ENCODE peak calls at places on chromosomes 2 and 18, in seven cellular contexts. One of them, this sample, is unnamed.
A peak's percentile ranks its signal among the peaks of the same experiment; 100 is the strongest.

GRCh38 chr2:164538250-164538866 is 82.9 kb downstream of the GRB14 start:
- DNase-seq in uterus: no peak
- DNase-seq in body of pancreas: peak; percentile 30
- DNase-seq in gastrocnemius medialis: no peak
- DNase-seq in tibial nerve: no peak
- DNase-seq in mesenchymal stem cell: peak; percentile 51
- DNase-seq in A549: peak; percentile 52
- DNase-seq in this sample: no peak

GRCh38 chr2:190407662-190408537 is at the start of gene MFSD6:
- DNase-seq in uterus: peak; percentile 52
- DNase-seq in body of pancreas: peak; percentile 76
- DNase-seq in gastrocnemius medialis: no peak
- DNase-seq in tibial nerve: peak; percentile 10
- DNase-seq in mesenchymal stem cell: no peak
- DNase-seq in A549: peak; percentile 45
- DNase-seq in this sample: peak; percentile 88

GRCh38 chr2:25042321-25043240 is 705 bp downstream of the EFR3B start:
- DNase-seq in uterus: no peak
- DNase-seq in body of pancreas: peak; percentile 48
- DNase-seq in gastrocnemius medialis: no peak
- DNase-seq in tibial nerve: no peak
- DNase-seq in mesenchymal stem cell: peak; percentile 59
- DNase-seq in A549: peak; percentile 32
- DNase-seq in this sample: peak; percentile 49

GRCh38 chr2:88831792-88832248 is 140.3 kb downstream of the RPIA start:
- DNase-seq in uterus: no peak
- DNase-seq in body of pancreas: peak; percentile 62
- DNase-seq in gastrocnemius medialis: no peak
- DNase-seq in tibial nerve: peak; percentile 33
- DNase-seq in mesenchymal stem cell: no peak
- DNase-seq in A549: peak; percentile 66
- DNase-seq in this sample: peak; percentile 11

GRCh38 chr2:32357545-32358482 is 991 bp downstream of the BIRC6 start:
- DNase-seq in uterus: peak; percentile 39
- DNase-seq in body of pancreas: peak; percentile 55
- DNase-seq in gastrocnemius medialis: peak; percentile 36
- DNase-seq in tibial nerve: peak; percentile 7
- DNase-seq in mesenchymal stem cell: peak; percentile 61
- DNase-seq in A549: peak; percentile 56
- DNase-seq in this sample: peak; percentile 29

GRCh38 chr18:68960355-68960754 is 162.5 kb downstream of the CCDC102B start:
- DNase-seq in uterus: no peak
- DNase-seq in body of pancreas: no peak
- DNase-seq in gastrocnemius medialis: no peak
- DNase-seq in tibial nerve: no peak
- DNase-seq in mesenchymal stem cell: no peak
- DNase-seq in A549: no peak
- DNase-seq in this sample: no peak

GRCh38 chr2:104976603-104977120 is 61.2 kb upstream of the MRPS9 start:
- DNase-seq in uterus: no peak
- DNase-seq in body of pancreas: no peak
- DNase-seq in gastrocnemius medialis: no peak
- DNase-seq in tibial nerve: no peak
- DNase-seq in mesenchymal stem cell: no peak
- DNase-seq in A549: peak; percentile 15
- DNase-seq in this sample: no peak

GRCh38 chr2:2769481-2770431 is 438.7 kb upstream of the MYT1L start:
- DNase-seq in uterus: no peak
- DNase-seq in body of pancreas: peak; percentile 13
- DNase-seq in gastrocnemius medialis: peak; percentile 95
- DNase-seq in tibial nerve: no peak
- DNase-seq in mesenchymal stem cell: no peak
- DNase-seq in A549: peak; percentile 4
- DNase-seq in this sample: peak; percentile 15

GRCh38 chr2:39266906-39267434 is 23.2 kb upstream of the CDKL4 start:
- DNase-seq in uterus: no peak
- DNase-seq in body of pancreas: no peak
- DNase-seq in gastrocnemius medialis: no peak
- DNase-seq in tibial nerve: no peak
- DNase-seq in mesenchymal stem cell: no peak
- DNase-seq in A549: no peak
- DNase-seq in this sample: no peak

GRCh38 chr2:96333708-96334107 is 1.9 kb upstream of the NCAPH start:
- DNase-seq in uterus: no peak
- DNase-seq in body of pancreas: no peak
- DNase-seq in gastrocnemius medialis: no peak
- DNase-seq in tibial nerve: no peak
- DNase-seq in mesenchymal stem cell: no peak
- DNase-seq in A549: no peak
- DNase-seq in this sample: no peak

GRCh38 chr2:34936089-34936488 is 1337.0 kb upstream of the FAM98A start:
- DNase-seq in uterus: no peak
- DNase-seq in body of pancreas: peak; percentile 4
- DNase-seq in gastrocnemius medialis: no peak
- DNase-seq in tibial nerve: no peak
- DNase-seq in mesenchymal stem cell: no peak
- DNase-seq in A549: no peak
- DNase-seq in this sample: no peak

GRCh38 chr2:60496475-60496874 is 57.0 kb downstream of the BCL11A start:
- DNase-seq in uterus: no peak
- DNase-seq in body of pancreas: no peak
- DNase-seq in gastrocnemius medialis: no peak
- DNase-seq in tibial nerve: no peak
- DNase-seq in mesenchymal stem cell: no peak
- DNase-seq in A549: no peak
- DNase-seq in this sample: no peak

GRCh38 chr2:60358471-60358870 is 195.0 kb downstream of the BCL11A start:
- DNase-seq in uterus: no peak
- DNase-seq in body of pancreas: no peak
- DNase-seq in gastrocnemius medialis: no peak
- DNase-seq in tibial nerve: no peak
- DNase-seq in mesenchymal stem cell: no peak
- DNase-seq in A549: no peak
- DNase-seq in this sample: no peak

GRCh38 chr2:203149194-203149593 is 89.6 kb upstream of the CYP20A1 start:
- DNase-seq in uterus: no peak
- DNase-seq in body of pancreas: no peak
- DNase-seq in gastrocnemius medialis: no peak
- DNase-seq in tibial nerve: no peak
- DNase-seq in mesenchymal stem cell: no peak
- DNase-seq in A549: no peak
- DNase-seq in this sample: no peak

GRCh38 chr2:139359818-139360217 is 579.6 kb upstream of the NXPH2 start:
- DNase-seq in uterus: no peak
- DNase-seq in body of pancreas: no peak
- DNase-seq in gastrocnemius medialis: no peak
- DNase-seq in tibial nerve: no peak
- DNase-seq in mesenchymal stem cell: no peak
- DNase-seq in A549: no peak
- DNase-seq in this sample: no peak

GRCh38 chr18:80010551-80010906 is 22.2 kb upstream of the TXNL4A start:
- DNase-seq in uterus: no peak
- DNase-seq in body of pancreas: no peak
- DNase-seq in gastrocnemius medialis: no peak
- DNase-seq in tibial nerve: no peak
- DNase-seq in mesenchymal stem cell: no peak
- DNase-seq in A549: no peak
- DNase-seq in this sample: no peak

GRCh38 chr2:5587726-5588125 is 104.5 kb upstream of the SOX11 start:
- DNase-seq in uterus: no peak
- DNase-seq in body of pancreas: no peak
- DNase-seq in gastrocnemius medialis: no peak
- DNase-seq in tibial nerve: no peak
- DNase-seq in mesenchymal stem cell: no peak
- DNase-seq in A549: no peak
- DNase-seq in this sample: no peak

GRCh38 chr2:204060896-204061640 is 124.5 kb downstream of the ICOS start:
- DNase-seq in uterus: no peak
- DNase-seq in body of pancreas: no peak
- DNase-seq in gastrocnemius medialis: no peak
- DNase-seq in tibial nerve: no peak
- DNase-seq in mesenchymal stem cell: no peak
- DNase-seq in A549: no peak
- DNase-seq in this sample: no peak

GRCh38 chr18:55013086-55013485 is 53.8 kb upstream of the CCDC68 start:
- DNase-seq in uterus: no peak
- DNase-seq in body of pancreas: no peak
- DNase-seq in gastrocnemius medialis: no peak
- DNase-seq in tibial nerve: no peak
- DNase-seq in mesenchymal stem cell: no peak
- DNase-seq in A549: no peak
- DNase-seq in this sample: no peak

GRCh38 chr2:150274108-150274507 is 213.4 kb downstream of the RND3 start:
- DNase-seq in uterus: no peak
- DNase-seq in body of pancreas: no peak
- DNase-seq in gastrocnemius medialis: no peak
- DNase-seq in tibial nerve: no peak
- DNase-seq in mesenchymal stem cell: peak; percentile 53
- DNase-seq in A549: no peak
- DNase-seq in this sample: no peak

GRCh38 chr2:193566276-193566675 is 1371.5 kb upstream of the TMEFF2 start:
- DNase-seq in uterus: no peak
- DNase-seq in body of pancreas: no peak
- DNase-seq in gastrocnemius medialis: no peak
- DNase-seq in tibial nerve: no peak
- DNase-seq in mesenchymal stem cell: peak; percentile 33
- DNase-seq in A549: no peak
- DNase-seq in this sample: no peak

GRCh38 chr2:227058888-227059399 is 105.1 kb downstream of the COL4A4 start:
- DNase-seq in uterus: no peak
- DNase-seq in body of pancreas: peak; percentile 80
- DNase-seq in gastrocnemius medialis: no peak
- DNase-seq in tibial nerve: no peak
- DNase-seq in mesenchymal stem cell: no peak
- DNase-seq in A549: no peak
- DNase-seq in this sample: no peak

GRCh38 chr2:61946661-61947060 is 41.2 kb downstream of the COMMD1 start:
- DNase-seq in uterus: no peak
- DNase-seq in body of pancreas: no peak
- DNase-seq in gastrocnemius medialis: no peak
- DNase-seq in tibial nerve: no peak
- DNase-seq in mesenchymal stem cell: no peak
- DNase-seq in A549: no peak
- DNase-seq in this sample: no peak

GRCh38 chr2:61950571-61951315 is 45.3 kb downstream of the COMMD1 start:
- DNase-seq in uterus: no peak
- DNase-seq in body of pancreas: no peak
- DNase-seq in gastrocnemius medialis: no peak
- DNase-seq in tibial nerve: no peak
- DNase-seq in mesenchymal stem cell: no peak
- DNase-seq in A549: no peak
- DNase-seq in this sample: no peak

GRCh38 chr2:61950133-61950560 is 44.7 kb downstream of the COMMD1 start:
- DNase-seq in uterus: no peak
- DNase-seq in body of pancreas: no peak
- DNase-seq in gastrocnemius medialis: no peak
- DNase-seq in tibial nerve: no peak
- DNase-seq in mesenchymal stem cell: peak; percentile 40
- DNase-seq in A549: no peak
- DNase-seq in this sample: no peak

GRCh38 chr2:61949458-61950107 is 44.1 kb downstream of the COMMD1 start:
- DNase-seq in uterus: no peak
- DNase-seq in body of pancreas: peak; percentile 10
- DNase-seq in gastrocnemius medialis: no peak
- DNase-seq in tibial nerve: no peak
- DNase-seq in mesenchymal stem cell: no peak
- DNase-seq in A549: no peak
- DNase-seq in this sample: no peak

GRCh38 chr2:61948661-61949457 is 43.4 kb downstream of the COMMD1 start:
- DNase-seq in uterus: no peak
- DNase-seq in body of pancreas: no peak
- DNase-seq in gastrocnemius medialis: no peak
- DNase-seq in tibial nerve: no peak
- DNase-seq in mesenchymal stem cell: no peak
- DNase-seq in A549: no peak
- DNase-seq in this sample: no peak
- H3K27ac ChIP-seq in uterus: no peak overlapping the region
- H3K27ac ChIP-seq in body of pancreas: peak overlapping the region; percentile 2
- H3K27ac ChIP-seq in gastrocnemius medialis: no peak overlapping the region
- H3K27ac ChIP-seq in tibial nerve: no peak overlapping the region
- H3K27ac ChIP-seq in mesenchymal stem cell: no peak overlapping the region
- H3K27ac ChIP-seq in A549: peak overlapping the region; percentile 28
- H3K27ac ChIP-seq in this sample: peak overlapping the region; percentile 14

GRCh38 chr2:236180501-236180816 is 12.3 kb upstream of the GBX2 start:
- DNase-seq in uterus: no peak
- DNase-seq in body of pancreas: no peak
- DNase-seq in gastrocnemius medialis: no peak
- DNase-seq in tibial nerve: no peak
- DNase-seq in mesenchymal stem cell: no peak
- DNase-seq in A549: no peak
- DNase-seq in this sample: no peak
- H3K27ac ChIP-seq in uterus: no peak overlapping the region
- H3K27ac ChIP-seq in body of pancreas: no peak overlapping the region
- H3K27ac ChIP-seq in gastrocnemius medialis: no peak overlapping the region
- H3K27ac ChIP-seq in tibial nerve: no peak overlapping the region
- H3K27ac ChIP-seq in mesenchymal stem cell: peak overlapping the region; percentile 67
- H3K27ac ChIP-seq in A549: peak overlapping the region; percentile 86
- H3K27ac ChIP-seq in this sample: no peak overlapping the region

DNA sequence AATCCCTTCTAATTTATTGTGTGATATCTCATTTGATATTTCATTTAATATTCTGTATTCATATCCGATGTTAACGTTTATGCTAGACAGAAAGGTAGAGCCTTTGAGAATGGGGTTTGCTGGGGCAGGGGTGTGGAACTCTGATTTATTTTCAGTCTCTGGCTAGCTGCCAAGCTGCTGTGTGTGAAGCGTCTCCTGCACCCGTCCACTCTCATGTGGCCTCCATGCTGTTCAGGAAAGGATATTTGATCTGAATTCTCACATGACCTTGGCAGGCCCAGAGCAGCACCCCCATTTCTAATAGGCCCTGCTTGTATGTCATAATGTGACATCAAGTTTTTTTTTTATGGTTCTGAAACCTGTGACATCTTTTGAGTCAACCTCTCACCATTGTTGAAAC is 1.6 kb downstream of the IL1R1 start:
- DNase-seq in uterus: no peak
- DNase-seq in body of pancreas: peak; percentile 40
- DNase-seq in gastrocnemius medialis: no peak
- DNase-seq in tibial nerve: no peak
- DNase-seq in mesenchymal stem cell: peak; percentile 41
- DNase-seq in A549: no peak
- DNase-seq in this sample: no peak
- H3K27ac ChIP-seq in uterus: no peak overlapping the region
- H3K27ac ChIP-seq in body of pancreas: peak overlapping the region; percentile 93
- H3K27ac ChIP-seq in gastrocnemius medialis: peak overlapping the region; percentile 94
- H3K27ac ChIP-seq in tibial nerve: peak overlapping the region; percentile 72
- H3K27ac ChIP-seq in mesenchymal stem cell: no peak overlapping the region
- H3K27ac ChIP-seq in A549: no peak overlapping the region
- H3K27ac ChIP-seq in this sample: no peak overlapping the region

DNA sequence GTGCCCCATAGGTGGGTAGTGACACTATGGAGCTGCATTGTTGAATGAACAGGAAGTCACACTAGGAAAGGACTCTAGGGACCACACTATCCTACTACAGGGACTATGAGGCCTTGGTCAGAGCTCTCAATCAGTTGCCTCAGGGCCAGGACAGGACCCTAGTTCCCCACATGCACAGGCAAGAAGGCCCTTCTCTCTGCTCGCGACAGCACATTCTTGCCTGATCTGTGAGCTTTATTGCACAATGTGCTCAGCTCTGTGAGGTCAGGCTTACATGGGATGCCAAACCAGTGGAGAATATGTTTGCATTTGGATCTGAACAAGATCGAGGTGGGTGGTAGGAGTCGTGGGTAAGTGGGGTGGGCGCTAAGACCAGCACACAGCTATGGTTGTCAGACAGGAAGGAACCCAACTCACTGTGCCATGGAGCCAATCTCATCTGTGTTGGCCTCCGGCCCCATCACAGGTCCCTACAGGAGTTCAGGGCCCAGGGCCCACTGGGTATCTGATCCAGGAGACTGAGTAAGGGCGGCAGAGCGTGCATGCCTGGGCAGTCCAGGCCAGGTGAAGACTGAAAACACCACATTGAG is 8.0 kb downstream of the PCARE start:
- DNase-seq in uterus: no peak
- DNase-seq in body of pancreas: peak; percentile 33
- DNase-seq in gastrocnemius medialis: no peak
- DNase-seq in tibial nerve: peak; percentile 42
- DNase-seq in mesenchymal stem cell: peak; percentile 45
- DNase-seq in A549: no peak
- DNase-seq in this sample: no peak
- H3K27ac ChIP-seq in uterus: no peak overlapping the region
- H3K27ac ChIP-seq in body of pancreas: no peak overlapping the region
- H3K27ac ChIP-seq in gastrocnemius medialis: no peak overlapping the region
- H3K27ac ChIP-seq in tibial nerve: peak overlapping the region; percentile 76
- H3K27ac ChIP-seq in mesenchymal stem cell: no peak overlapping the region
- H3K27ac ChIP-seq in A549: no peak overlapping the region
- H3K27ac ChIP-seq in this sample: no peak overlapping the region

This sample was measured in substantia nigra.